ENCODE peak calls at places on chromosomes 3 and 15, in nine cellular contexts. O is fibroblast of lung, N is tibial artery, V is right lobe of liver, H is GM06990, Y is BE2C, P is fibroblast of mammary gland, T is A549, I is fibroblast of the aortic adventitia. B is an unnamed sample.

GRCh38 chr3:84692261-84692660 is 266.5 kb upstream of the CADM2 start:
- DNase-seq in O (no peak), N (no peak), V (no peak), H (no peak), Y (peak; percentile 4), P (no peak), T (no peak), I (no peak), B (no peak)

GRCh38 chr3:143536817-143537535 is 311.3 kb downstream of the SLC9A9 start:
- DNase-seq in O (peak; percentile 78), N (no peak), V (no peak), H (no peak), Y (peak; percentile 27), P (peak; percentile 98), T (no peak), I (peak; percentile 94), B (peak; percentile 66)

GRCh38 chr3:197017003-197017402 is 12.6 kb downstream of the MELTF start:
- DNase-seq in O (no peak), N (no peak), V (no peak), H (no peak), Y (no peak), P (no peak), T (no peak), I (no peak), B (no peak)

GRCh38 chr3:4356225-4356540 is 53.0 kb downstream of the SETMAR start:
- DNase-seq in O (no peak), N (no peak), V (no peak), H (no peak), Y (peak; percentile 43), P (no peak), T (no peak), I (no peak), B (no peak)

GRCh38 chr3:24480497-24480896 is 14.2 kb downstream of the THRB start:
- DNase-seq in O (no peak), N (no peak), V (no peak), H (no peak), Y (no peak), P (no peak), T (no peak), I (no peak), B (no peak)

GRCh38 chr3:25648107-25648535 is 16.6 kb downstream of the TOP2B start:
- DNase-seq in O (peak; percentile 86), N (no peak), V (peak; percentile 25), H (peak; percentile 20), Y (peak; percentile 70), P (peak; percentile 84), T (peak; percentile 48), I (peak; percentile 87), B (peak; percentile 84)

GRCh38 chr3:173663664-173664063 is 266.1 kb downstream of the NLGN1 start:
- DNase-seq in O (no peak), N (no peak), V (no peak), H (no peak), Y (no peak), P (peak; percentile 33), T (no peak), I (peak; percentile 33), B (no peak)

GRCh38 chr15:36885709-36886108 is 214.6 kb downstream of the MEIS2 start:
- DNase-seq in O (no peak), N (no peak), V (no peak), H (no peak), Y (no peak), P (no peak), T (no peak), I (no peak), B (no peak)

GRCh38 chr3:126270145-126270811 is 86.9 kb downstream of the KLF15 start:
- DNase-seq in O (peak; percentile 75), N (peak; percentile 98), V (peak; percentile 67), H (no peak), Y (no peak), P (peak; percentile 10), T (no peak), I (peak; percentile 54), B (peak; percentile 51)

GRCh38 chr3:134822065-134822464 is 27.0 kb downstream of the EPHB1 start:
- DNase-seq in O (no peak), N (no peak), V (no peak), H (no peak), Y (no peak), P (no peak), T (no peak), I (no peak), B (no peak)

GRCh38 chr3:21551019-21551418 is 200.0 kb downstream of the ZNF385D start:
- DNase-seq in O (peak; percentile 28), N (no peak), V (no peak), H (no peak), Y (no peak), P (peak; percentile 29), T (no peak), I (peak; percentile 49), B (peak; percentile 24)
- TF ChIP-seq CTCF in O (peak; percentile 18), N (no peak), V (no peak), H (no peak), Y (no peak), P (no peak), T (no peak), I (peak; percentile 6), B (no peak)

DNA sequence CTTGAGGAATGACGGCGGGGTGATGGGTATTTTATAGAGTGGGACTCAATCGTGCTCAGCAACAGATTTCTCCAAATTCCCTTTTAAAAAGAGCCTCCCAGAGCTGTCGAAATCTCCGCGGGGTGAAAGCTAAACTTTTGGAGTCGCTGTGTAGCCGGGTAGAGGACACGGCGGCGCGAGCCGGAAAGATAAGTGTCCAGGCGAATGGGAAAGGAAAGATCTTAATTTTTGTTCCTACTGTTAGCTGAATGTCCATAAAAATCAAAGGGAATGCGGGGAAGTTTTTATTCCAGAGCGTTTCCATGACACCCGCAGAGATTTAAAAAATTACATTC is 9.1 kb downstream of the EOMES start:
- DNase-seq in O (no peak), N (no peak), V (peak; percentile 31), H (no peak), Y (no peak), P (peak; percentile 19), T (no peak), I (peak; percentile 40), B (no peak)
- H3K4me3 ChIP-seq in O (peak overlapping the region; percentile 67), N (peak overlapping the region; percentile 51), V (peak overlapping the region; percentile 53), H (peak overlapping the region; percentile 65), Y (no peak overlapping the region), P (peak overlapping the region; percentile 61), T (peak overlapping the region; percentile 53), I (peak overlapping the region; percentile 64), B (peak overlapping the region; percentile 44)

GRCh38 chr3:71586810-71587242 is 3.3 kb upstream of the FOXP1 start:
- DNase-seq in O (no peak), N (no peak), V (no peak), H (no peak), Y (no peak), P (no peak), T (no peak), I (no peak), B (no peak)
- TF ChIP-seq CTCF in O (no peak), N (no peak), V (no peak), H (no peak), Y (no peak), P (no peak), T (no peak), I (no peak), B (no peak)

GRCh38 chr3:107661447-107662108 is 138.8 kb downstream of the BBX start:
- DNase-seq in O (no peak), N (no peak), V (no peak), H (no peak), Y (no peak), P (peak; percentile 54), T (no peak), I (peak; percentile 35), B (peak; percentile 50)

GRCh38 chr3:107664614-107665013 is 141.9 kb downstream of the BBX start:
- DNase-seq in O (no peak), N (no peak), V (no peak), H (no peak), Y (no peak), P (no peak), T (no peak), I (no peak), B (no peak)

GRCh38 chr3:107663266-107663665 is 140.5 kb downstream of the BBX start:
- DNase-seq in O (no peak), N (no peak), V (no peak), H (no peak), Y (no peak), P (no peak), T (no peak), I (no peak), B (no peak)

GRCh38 chr3:107662109-107662477 is 139.3 kb downstream of the BBX start:
- DNase-seq in O (peak; percentile 77), N (no peak), V (no peak), H (no peak), Y (peak; percentile 18), P (peak; percentile 90), T (no peak), I (peak; percentile 86), B (peak; percentile 78)

GRCh38 chr3:107662586-107662985 is 139.8 kb downstream of the BBX start:
- DNase-seq in O (peak; percentile 43), N (no peak), V (no peak), H (no peak), Y (no peak), P (peak; percentile 27), T (no peak), I (peak; percentile 46), B (no peak)
- H3K4me3 ChIP-seq in O (peak overlapping the region; percentile 30), N (peak overlapping the region; percentile 40), V (no peak overlapping the region), H (no peak overlapping the region), Y (no peak overlapping the region), P (peak overlapping the region; percentile 38), T (no peak overlapping the region), I (peak overlapping the region; percentile 50), B (no peak overlapping the region)

GRCh38 chr15:100107606-100108225 is 234.1 kb downstream of the ADAMTS17 start:
- DNase-seq in O (no peak), N (no peak), V (no peak), H (no peak), Y (no peak), P (no peak), T (no peak), I (no peak), B (no peak)
- TF ChIP-seq CTCF in O (no peak), N (no peak), V (no peak), H (no peak), Y (no peak), P (no peak), T (no peak), I (no peak), B (no peak)